ENCODE peak calls at places on chromosomes 7 and 10, in five cellular contexts. Y is activated CD8-positive, alpha-beta T cell treated with anti-CD3 and anti-CD28 coated beads, Interleukin-2, amount 10 ng/mL, durations not matched to agents 7 days and 5 days; F is NCI-H187; L is HTR-8/SVneo; K is MCF 10A. A is an unnamed sample.

GRCh38 chr10:7541137-7542087 is 125.4 kb downstream of the ITIH5 start:
- DNase-seq in Y (no peak), F (no peak), K (no peak), L (no peak), A (no peak)

GRCh38 chr10:79414714-79415113 is 30.7 kb downstream of the ZCCHC24 start:
- DNase-seq in K (no peak), F (no peak), L (no peak), Y (no peak), A (no peak)

GRCh38 chr7:132666076-132666775 is 90.0 kb upstream of the PLXNA4 start:
- DNase-seq in Y (peak; percentile 50), K (no peak), L (no peak), F (no peak), A (peak; percentile 43)

GRCh38 chr7:156612930-156613329 is 27.6 kb upstream of the RNF32 start:
- DNase-seq in F (peak; percentile 55), Y (peak; percentile 91), L (no peak), K (no peak), A (peak; percentile 34)

GRCh38 chr10:33073641-33074410 is 115.8 kb upstream of the ITGB1 start:
- DNase-seq in F (no peak), K (peak; percentile 9), Y (no peak), L (no peak), A (peak; percentile 16)

GRCh38 chr7:105269397-105269796 is 119.3 kb downstream of the SRPK2 start:
- DNase-seq in L (peak; percentile 11), F (no peak), K (no peak), Y (no peak), A (no peak)

GRCh38 chr7:51045319-51046102 is 262.8 kb upstream of the GRB10 start:
- DNase-seq in Y (no peak), K (peak; percentile 79), L (peak; percentile 15), F (no peak), A (peak; percentile 86)

GRCh38 chr7:98285132-98286092 is 3.9 kb downstream of the BRI3 start:
- DNase-seq in L (no peak), Y (no peak), K (no peak), F (no peak), A (no peak)

GRCh38 chr10:13311177-13311575 is 11.3 kb upstream of the PHYH start:
- DNase-seq in Y (no peak), F (no peak), L (no peak), K (no peak), A (no peak)

GRCh38 chr10:24920907-24921881 is 31.2 kb downstream of the PRTFDC1 start:
- DNase-seq in L (peak; percentile 74), F (no peak), K (peak; percentile 58), Y (peak; percentile 46), A (peak; percentile 95)

GRCh38 chr7:110534241-110534931 is 556.5 kb upstream of the LRRN3 start:
- DNase-seq in F (no peak), K (peak; percentile 90), Y (no peak), L (no peak), A (peak; percentile 50)

GRCh38 chr10:71339796-71340589 is 20.9 kb downstream of the SLC29A3 start:
- DNase-seq in L (peak; percentile 22), K (peak; percentile 65), Y (no peak), F (no peak), A (peak; percentile 58)

GRCh38 chr7:66043681-66044497 is 31.7 kb upstream of the ASL start:
- DNase-seq in K (no peak), Y (peak; percentile 35), L (no peak), F (no peak), A (no peak)

GRCh38 chr10:26335574-26336093 is 102.5 kb upstream of the APBB1IP start:
- DNase-seq in F (no peak), L (no peak), Y (peak; percentile 26), K (no peak), A (no peak)

GRCh38 chr10:44382131-44382858 is 2.6 kb downstream of the CXCL12 start:
- DNase-seq in Y (no peak), F (no peak), K (no peak), L (no peak), A (no peak)

GRCh38 chr7:102916426-102916825 is 3.6 kb downstream of the LRRC17 start:
- DNase-seq in Y (no peak), K (peak; percentile 74), F (no peak), L (no peak), A (peak; percentile 81)

GRCh38 chr7:138958026-138958956 is 22.9 kb downstream of the KIAA1549 start:
- DNase-seq in Y (no peak), K (peak; percentile 81), F (no peak), L (no peak), A (no peak)

GRCh38 chr7:44486693-44487092 is 3.8 kb downstream of the NUDCD3 start:
- DNase-seq in Y (no peak), K (peak; percentile 49), L (no peak), F (no peak), A (peak; percentile 35)

GRCh38 chr10:124512040-124512428 is 50.4 kb downstream of the LHPP start:
- DNase-seq in L (no peak), F (no peak), K (no peak), Y (no peak), A (no peak)

GRCh38 chr7:25860206-25860881 is 291.7 kb upstream of the NFE2L3 start:
- DNase-seq in F (no peak), Y (no peak), L (no peak), K (no peak), A (no peak)

GRCh38 chr10:133127291-133128125 is 32.5 kb upstream of the KNDC1 start:
- DNase-seq in Y (peak; percentile 56), K (no peak), F (no peak), L (no peak), A (no peak)

GRCh38 chr10:36195364-36195763 is 553.3 kb upstream of the FZD8 start:
- DNase-seq in F (no peak), K (no peak), L (no peak), Y (no peak), A (no peak)

GRCh38 chr7:112290065-112290464 is 83.6 kb downstream of the ZNF277 start:
- DNase-seq in L (peak; percentile 10), Y (no peak), F (no peak), K (no peak), A (peak; percentile 7)

GRCh38 chr10:22690614-22691431 is 23.6 kb downstream of the PIP4K2A start:
- DNase-seq in L (no peak), F (no peak), Y (no peak), K (peak; percentile 69), A (no peak)

GRCh38 chr7:18889436-18889835 is 228.0 kb downstream of the TWIST1 start:
- DNase-seq in L (no peak), F (no peak), Y (no peak), K (peak; percentile 22), A (no peak)

GRCh38 chr7:73999664-74000420 is 28.1 kb upstream of the ELN start:
- DNase-seq in F (no peak), Y (no peak), L (no peak), K (peak; percentile 42), A (no peak)

GRCh38 chr10:132787253-132788179 is 1.6 kb upstream of the NKX6-2 start:
- DNase-seq in L (no peak), K (no peak), F (no peak), Y (no peak), A (no peak)

A was measured in HT1080.